ENCODE peak calls at places on chromosomes 16 and 17, in seven cellular contexts. C is HS-5; A is activated CD8-positive, alpha-beta memory T cell treated with anti-CD3 and anti-CD28 coated beads for 48 hours; U is stimulated activated CD8-positive, alpha-beta memory T cell treated with anti-CD3 and anti-CD28 coated beads, Interleukin-4, amount 100 ng/mL, for 1 hour; W is Right ventricle myocardium superior; J is tibial nerve; O is amniotic stem cell. P is an unnamed sample.

GRCh38 chr16:87132361-87133014 is 184.7 kb downstream of the C16orf95 start:
- DNase-seq in U (no peak), C (no peak), O (peak), W (peak), A (no peak), J (peak), P (no peak)

GRCh38 chr16:82643136-82643535 is 16.4 kb downstream of the CDH13 start:
- DNase-seq in J (no peak), U (no peak), A (no peak), O (no peak), W (no peak), C (no peak), P (no peak)

GRCh38 chr16:17777461-17777863 is 306.7 kb upstream of the XYLT1 start:
- DNase-seq in W (no peak), C (peak), A (no peak), U (no peak), O (no peak), J (no peak), P (no peak)

GRCh38 chr16:89007371-89008249 is 30.6 kb upstream of the CBFA2T3 start:
- DNase-seq in U (no peak), J (no peak), O (no peak), W (peak), C (no peak), A (no peak), P (no peak)

GRCh38 chr17:62216847-62217246 is 151.8 kb upstream of the MED13 start:
- DNase-seq in U (no peak), W (no peak), C (no peak), J (no peak), O (no peak), A (no peak), P (no peak)

GRCh38 chr16:81313731-81314602 is 795 bp upstream of the GAN start:
- DNase-seq in U (no peak), J (no peak), W (no peak), O (no peak), C (no peak), A (no peak), P (no peak)

GRCh38 chr16:89922477-89922883 is 662 bp upstream of the TUBB3 start:
- DNase-seq in J (no peak), C (peak), A (no peak), O (peak), U (no peak), W (peak), P (no peak)

GRCh38 chr17:1865252-1866037 is 35.6 kb downstream of the RPA1 start:
- DNase-seq in A (no peak), C (no peak), O (no peak), W (no peak), J (no peak), U (no peak), P (no peak)

GRCh38 chr17:38333635-38334295 is 10.0 kb downstream of the GPR179 start:
- DNase-seq in U (no peak), J (no peak), C (no peak), W (no peak), A (no peak), O (no peak), P (no peak)

GRCh38 chr16:7722761-7723160 is 390.1 kb downstream of the RBFOX1 start:
- DNase-seq in O (no peak), J (no peak), W (no peak), U (no peak), A (no peak), C (no peak), P (no peak)

GRCh38 chr16:68792465-68793324 is 50.6 kb upstream of the TANGO6 start:
- DNase-seq in O (peak), U (no peak), A (no peak), W (no peak), C (no peak), J (no peak), P (no peak)

GRCh38 chr16:62870554-62870953 is 834.3 kb upstream of the CDH8 start:
- DNase-seq in U (no peak), J (no peak), C (no peak), W (no peak), O (no peak), A (no peak), P (no peak)

GRCh38 chr17:68305132-68305531 is 13.8 kb downstream of the ARSG start:
- DNase-seq in W (no peak), J (no peak), U (no peak), O (no peak), A (no peak), C (no peak), P (no peak)

GRCh38 chr17:80904036-80904435 is 87.6 kb upstream of the CHMP6 start:
- DNase-seq in A (no peak), C (no peak), O (no peak), U (no peak), J (no peak), W (peak), P (no peak)

GRCh38 chr16:68470461-68471150 is 22.3 kb upstream of the SMPD3 start:
- DNase-seq in A (no peak), W (peak), C (no peak), U (no peak), J (no peak), O (no peak), P (no peak)

GRCh38 chr17:77002103-77003045 is 134.2 kb downstream of the MGAT5B start:
- DNase-seq in A (no peak), O (no peak), J (no peak), U (no peak), W (no peak), C (no peak), P (no peak)

GRCh38 chr16:5709889-5710288 is 612.3 kb upstream of the EEF2KMT start:
- DNase-seq in O (no peak), C (no peak), J (no peak), U (no peak), A (no peak), W (no peak), P (no peak)

GRCh38 chr17:72974605-72975232 is 117.8 kb downstream of the SLC39A11 start:
- DNase-seq in J (no peak), U (no peak), C (no peak), W (no peak), A (no peak), O (no peak), P (no peak)

GRCh38 chr17:74159226-74159840 is 44.1 kb upstream of the RPL38 start:
- DNase-seq in A (no peak), W (no peak), C (no peak), O (no peak), J (no peak), U (no peak), P (no peak)

GRCh38 chr17:10772425-10773380 is 31.2 kb downstream of the TMEM238L start:
- DNase-seq in J (no peak), A (no peak), C (no peak), U (no peak), W (no peak), O (no peak), P (no peak)

P was measured in type B pancreatic cell.